ENCODE peak calls at places on chromosomes 3 and 15, in four cellular contexts. K is heart left ventricle, E is tibial artery, I is cardiac muscle cell. H is an unnamed sample.
A peak's percentile ranks its signal among the peaks of the same experiment; 100 is the strongest.

GRCh38 chr15:82139823-82140268 is 94.0 kb upstream of the MEX3B start:
- DNase-seq in K (no peak), E (no peak), I (peak; percentile 58), H (peak; percentile 54)

GRCh38 chr15:55587321-55588069 is 650 bp downstream of the PYGO1 start:
- DNase-seq in I (peak; percentile 66), E (peak; percentile 22), K (peak; percentile 23), H (peak; percentile 30)

GRCh38 chr3:36920884-36921567 is 23.8 kb downstream of the TRANK1 start:
- DNase-seq in E (no peak), K (no peak), I (no peak), H (no peak)

GRCh38 chr15:61064653-61065052 is 164.4 kb downstream of the RORA start:
- DNase-seq in E (no peak), K (no peak), I (no peak), H (no peak)

GRCh38 chr3:36714343-36714742 is 50.0 kb downstream of the DCLK3 start:
- DNase-seq in K (no peak), I (no peak), E (no peak), H (no peak)

GRCh38 chr15:67070150-67070549 is 4.7 kb downstream of the SMAD3 start:
- DNase-seq in I (no peak), E (no peak), K (no peak), H (no peak)

GRCh38 chr3:3170998-3171397 is 8.5 kb downstream of the CRBN start:
- DNase-seq in I (peak; percentile 12), E (no peak), K (no peak), H (no peak)

GRCh38 chr3:128321418-128321817 is 145.3 kb downstream of the DNAJB8 start:
- DNase-seq in K (peak; percentile 11), E (no peak), I (no peak), H (no peak)

GRCh38 chr15:43769584-43770228 is 7.1 kb downstream of the ELL3 start:
- DNase-seq in E (peak; percentile 71), K (no peak), I (peak; percentile 69), H (peak; percentile 64)

GRCh38 chr3:125118600-125118999 is 62.8 kb upstream of the HEG1 start:
- DNase-seq in E (no peak), I (no peak), K (no peak), H (no peak)

GRCh38 chr15:66698318-66698961 is 3.6 kb upstream of the SMAD6 start:
- DNase-seq in K (peak; percentile 74), I (peak; percentile 85), E (peak; percentile 71), H (peak; percentile 56)

GRCh38 chr15:66008920-66009572 is 139.8 kb downstream of the RAB11A start:
- DNase-seq in K (no peak), E (no peak), I (no peak), H (peak; percentile 81)

GRCh38 chr3:193140381-193140780 is 100.6 kb upstream of the PLAAT1 start:
- DNase-seq in I (no peak), K (no peak), E (no peak), H (no peak)

GRCh38 chr3:159892171-159892791 is 96.4 kb upstream of the IL12A start:
- DNase-seq in K (peak; percentile 46), E (no peak), I (no peak), H (no peak)

GRCh38 chr3:139969386-139969785 is 34.4 kb downstream of the CLSTN2 start:
- DNase-seq in E (no peak), K (no peak), I (no peak), H (no peak)

GRCh38 chr3:181699171-181699903 is 12.4 kb upstream of the SOX2 start:
- DNase-seq in E (no peak), I (no peak), K (no peak), H (no peak)

GRCh38 chr3:109413049-109413448 is 75.7 kb upstream of the DPPA4 start:
- DNase-seq in E (no peak), I (no peak), K (no peak), H (no peak)

GRCh38 chr3:193879099-193879863 is 256.7 kb upstream of the HES1 start:
- DNase-seq in I (no peak), E (no peak), K (no peak), H (no peak)

DNA sequence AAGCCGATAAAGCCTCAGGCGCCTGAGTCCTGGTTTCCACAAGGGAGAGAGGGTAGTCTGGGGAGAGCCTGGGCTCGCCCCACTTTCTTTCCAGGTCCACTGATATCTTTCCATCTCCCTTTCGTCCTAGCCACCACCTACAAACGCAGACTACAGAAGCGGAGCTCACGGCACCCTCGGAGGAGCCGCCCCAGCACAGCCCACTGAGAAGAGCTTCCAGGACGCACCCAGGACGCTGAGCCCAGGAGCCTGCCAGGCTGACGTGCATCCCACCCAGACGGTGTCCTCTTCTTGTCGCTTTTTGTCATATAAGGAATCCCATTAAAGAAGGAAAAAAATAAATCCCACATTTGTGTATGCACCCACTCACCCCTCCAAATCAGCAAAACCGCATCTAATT is 21.1 kb downstream of the HAPLN3 start:
- DNase-seq in K (no peak), E (no peak), I (no peak), H (no peak)
- H3K27ac ChIP-seq in K (no peak overlapping the region), E (peak overlapping the region; percentile 65), I (no peak overlapping the region), H (no peak overlapping the region)

DNA sequence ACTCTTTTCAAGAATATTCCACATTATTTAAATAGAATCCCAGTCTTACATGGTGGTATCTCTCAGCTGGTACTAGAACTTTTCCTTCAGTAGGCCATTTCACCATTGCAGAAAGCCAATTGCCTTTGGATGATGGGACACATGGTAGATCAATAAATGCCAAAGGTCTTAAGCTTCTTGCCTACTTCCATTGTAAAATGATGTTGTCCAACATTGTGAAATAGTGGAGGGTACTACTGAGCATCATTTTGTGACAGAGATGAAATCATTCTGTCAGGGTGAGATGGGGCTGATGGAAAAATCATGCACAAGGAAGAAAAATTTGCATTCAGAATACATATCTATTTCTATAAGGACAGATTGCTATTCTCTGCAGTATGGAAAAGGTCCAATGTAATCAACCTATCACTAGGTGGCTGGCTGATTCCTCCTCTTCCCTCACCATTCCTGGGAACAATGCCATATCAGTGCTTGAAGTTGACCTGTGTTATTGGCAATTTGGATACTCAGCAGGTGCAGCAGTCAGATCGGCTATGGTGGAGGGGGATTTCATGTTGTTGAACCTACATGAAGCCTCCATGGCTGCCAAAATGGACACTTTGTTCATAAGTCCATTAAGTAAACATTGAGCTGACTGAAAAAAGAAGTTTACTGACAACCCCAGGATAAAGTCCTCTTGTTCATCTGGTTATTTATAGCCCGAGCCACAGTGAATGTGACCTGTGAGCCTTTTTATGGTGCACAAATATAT is 596.9 kb upstream of the ARPP21 start:
- DNase-seq in I (no peak), E (no peak), K (no peak), H (no peak)
- H3K27ac ChIP-seq in I (no peak overlapping the region), E (no peak overlapping the region), K (no peak overlapping the region), H (no peak overlapping the region)

GRCh38 chr3:31925271-31925630 is 55.8 kb downstream of the OSBPL10 start:
- DNase-seq in I (no peak), E (no peak), K (no peak), H (no peak)

GRCh38 chr3:31924628-31925270 is 56.3 kb downstream of the OSBPL10 start:
- DNase-seq in K (no peak), E (no peak), I (no peak), H (no peak)

GRCh38 chr3:31921833-31922232 is 59.2 kb downstream of the OSBPL10 start:
- DNase-seq in K (no peak), E (no peak), I (no peak), H (no peak)

GRCh38 chr3:31920310-31920709 is 60.8 kb downstream of the OSBPL10 start:
- DNase-seq in E (no peak), I (no peak), K (no peak), H (no peak)

DNA sequence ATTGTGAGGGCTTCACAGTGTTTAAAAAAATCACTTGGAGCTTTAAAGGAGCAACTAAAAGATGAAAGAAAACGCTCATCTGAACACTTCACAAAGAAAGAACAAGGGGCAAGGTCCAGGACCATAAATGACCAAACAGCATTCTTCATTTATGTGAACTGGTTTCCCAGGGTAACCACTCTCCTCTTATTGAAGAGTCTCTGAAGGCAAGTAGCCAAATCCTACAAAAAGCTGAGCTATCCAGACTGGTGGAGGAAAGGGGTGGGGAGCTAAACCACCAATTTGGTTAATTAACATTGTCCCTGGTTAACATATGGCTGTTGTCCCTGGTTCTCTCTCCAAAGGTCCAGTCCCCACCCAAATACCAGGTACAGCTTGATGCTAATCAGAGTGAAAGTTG is 58.1 kb downstream of the OSBPL10 start:
- DNase-seq in E (no peak), I (no peak), K (no peak), H (no peak)
- H3K27ac ChIP-seq in E (no peak overlapping the region), I (no peak overlapping the region), K (no peak overlapping the region), H (no peak overlapping the region)

DNA sequence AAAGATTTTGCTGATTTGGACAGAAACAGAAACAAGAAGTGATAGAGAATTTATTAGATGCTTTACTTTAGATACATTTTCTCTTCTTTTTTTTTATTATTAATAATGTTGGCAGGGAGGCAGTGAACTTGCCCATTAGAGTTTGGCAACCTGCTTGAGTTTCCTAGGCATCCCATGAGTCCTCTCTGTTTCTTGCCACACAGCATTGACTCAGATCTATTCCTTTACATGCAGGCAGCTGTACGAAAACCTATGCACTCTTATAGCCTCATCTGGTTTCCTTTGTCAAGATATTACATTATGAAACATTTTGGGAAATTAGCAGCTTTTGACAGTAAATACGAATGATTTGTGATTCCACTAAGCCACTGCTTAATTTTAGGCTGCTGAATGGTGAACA is 23.2 kb downstream of the IL1RAP start:
- DNase-seq in E (no peak), K (no peak), I (no peak), H (no peak)
- H3K27ac ChIP-seq in E (no peak overlapping the region), K (no peak overlapping the region), I (no peak overlapping the region), H (no peak overlapping the region)

DNA sequence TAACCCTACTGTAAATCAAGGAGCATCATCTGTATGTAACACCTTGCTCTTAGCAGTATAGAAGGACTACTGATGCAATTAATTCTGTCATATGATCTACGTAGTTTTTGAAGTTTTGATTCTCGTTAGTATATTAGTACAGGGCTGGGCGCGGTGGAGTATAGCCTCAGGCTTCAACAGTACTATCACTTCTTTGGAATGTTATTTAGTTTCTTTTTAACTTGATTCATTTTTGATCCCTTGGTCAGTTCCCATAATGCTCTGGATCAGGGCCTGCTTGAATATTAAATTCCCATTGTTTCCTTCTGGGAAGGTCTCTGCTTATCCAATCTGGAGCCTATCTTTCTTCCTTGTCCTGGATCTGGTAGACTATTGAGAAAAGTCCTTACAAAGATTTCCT is 23.9 kb upstream of the AP4E1 start:
- DNase-seq in K (no peak), E (no peak), I (no peak), H (peak; percentile 67)
- H3K27ac ChIP-seq in K (no peak overlapping the region), E (peak overlapping the region; percentile 70), I (no peak overlapping the region), H (peak overlapping the region; percentile 97)

GRCh38 chr3:113271594-113272368 is 60.4 kb downstream of the BOC start:
- DNase-seq in I (no peak), K (no peak), E (no peak), H (no peak)
- H3K27ac ChIP-seq in I (no peak overlapping the region), K (no peak overlapping the region), E (no peak overlapping the region), H (no peak overlapping the region)

GRCh38 chr3:197302033-197302432 is 3.6 kb upstream of the DLG1 start:
- DNase-seq in E (no peak), I (no peak), K (no peak), H (no peak)
- H3K27ac ChIP-seq in E (no peak overlapping the region), I (no peak overlapping the region), K (no peak overlapping the region), H (no peak overlapping the region)